ENCODE peak calls at places on chromosomes 3 and 15, in seven cellular contexts. T is 8988T, V is activated gamma-delta T cell treated with Interleukin-2 at 50 U/mL for 16 hours, M is PC-3, Q is fibroblast of the conjunctiva, R is activated T-cell treated with anti-CD3 and anti-CD28 coated beads for 1 hour, U is SW480. C is an unnamed sample.

GRCh38 chr3:181703701-181704420 is 7.9 kb upstream of the SOX2 start:
- DNase-seq in T (no peak), R (no peak), U (no peak), Q (no peak), V (no peak), M (no peak), C (no peak)

GRCh38 chr3:47782538-47783308 is 1.0 kb upstream of the SMARCC1 start:
- DNase-seq in Q (no peak), T (no peak), M (no peak), U (no peak), V (no peak), R (no peak), C (no peak)

GRCh38 chr3:184366619-184367321 is 5.3 kb downstream of the POLR2H start:
- DNase-seq in V (no peak), T (no peak), R (no peak), Q (peak), M (peak), U (no peak), C (no peak)

GRCh38 chr15:91522609-91523332 is 330.7 kb upstream of the SLCO3A1 start:
- DNase-seq in V (no peak), R (no peak), T (no peak), Q (no peak), U (peak), M (peak), C (no peak)

GRCh38 chr15:99673118-99673517 is 60.1 kb downstream of the LYSMD4 start:
- DNase-seq in V (no peak), R (no peak), U (no peak), Q (no peak), T (no peak), M (no peak), C (no peak)

GRCh38 chr3:42865256-42865655 is 10.4 kb downstream of the CYP8B1 start:
- DNase-seq in T (no peak), R (no peak), M (no peak), U (no peak), Q (no peak), V (no peak), C (no peak)

GRCh38 chr15:73333001-73333400 is 35.8 kb downstream of the HCN4 start:
- DNase-seq in R (no peak), T (no peak), M (no peak), Q (no peak), U (no peak), V (no peak), C (no peak)

GRCh38 chr3:43455233-43455632 is 166.6 kb downstream of the ANO10 start:
- DNase-seq in U (peak), R (no peak), T (no peak), Q (no peak), M (peak), V (no peak), C (peak)

GRCh38 chr15:79090487-79091203 is at the start of gene RASGRF1:
- DNase-seq in U (no peak), V (no peak), Q (no peak), M (no peak), R (no peak), T (no peak), C (no peak)

GRCh38 chr15:71811752-71812735 is 1.7 kb downstream of the NR2E3 start:
- DNase-seq in V (no peak), U (no peak), R (no peak), Q (no peak), M (no peak), T (no peak), C (no peak)

C was measured in SW 1271.